ENCODE peak calls at places on chromosomes 13 and 19, in five cellular contexts. K is CD4-positive, CD25-positive, alpha-beta regulatory T cell; L is NAMALWA; I is left ventricle myocardium superior; Q is GM23248. S is an unnamed sample.

GRCh38 chr13:72983085-72983768 is 75.6 kb upstream of the KLF5 start:
- DNase-seq in I (no peak), K (no peak), L (no peak), Q (peak; percentile 87), S (no peak)

GRCh38 chr19:1259206-1259872 is 9.8 kb upstream of the CIRBP start:
- DNase-seq in Q (peak; percentile 74), I (peak; percentile 85), L (no peak), K (peak; percentile 84), S (peak; percentile 83)

GRCh38 chr13:34011552-34012085 is 193.7 kb downstream of the RFC3 start:
- DNase-seq in Q (no peak), I (no peak), K (no peak), L (no peak), S (no peak)

GRCh38 chr19:16324384-16325160 is at the start of gene KLF2:
- DNase-seq in L (peak; percentile 72), K (peak; percentile 96), Q (peak; percentile 96), I (peak; percentile 97), S (peak; percentile 99)

GRCh38 chr13:98575876-98576214 is 1.1 kb downstream of the STK24 start:
- DNase-seq in L (peak; percentile 63), K (no peak), Q (no peak), I (no peak), S (no peak)

GRCh38 chr19:33467851-33468250 is 53.7 kb downstream of the PEPD start:
- DNase-seq in I (no peak), L (no peak), Q (no peak), K (no peak), S (no peak)

GRCh38 chr13:49869514-49869913 is 66.6 kb downstream of the SPRYD7 start:
- DNase-seq in I (no peak), K (no peak), L (peak; percentile 41), Q (peak; percentile 34), S (no peak)

GRCh38 chr13:76707360-76707759 is 178.8 kb downstream of the KCTD12 start:
- DNase-seq in K (no peak), Q (peak; percentile 70), I (no peak), L (no peak), S (no peak)

GRCh38 chr19:50311723-50312635 is 17.2 kb downstream of the KCNC3 start:
- DNase-seq in Q (peak; percentile 13), K (no peak), L (no peak), I (no peak), S (no peak)

GRCh38 chr13:50969691-50970090 is 60.1 kb downstream of the RNASEH2B start:
- DNase-seq in K (no peak), I (no peak), L (no peak), Q (no peak), S (no peak)

GRCh38 chr13:112711528-112712265 is 21.9 kb downstream of the ATP11A start:
- DNase-seq in Q (peak; percentile 98), I (peak; percentile 84), K (no peak), L (peak; percentile 44), S (peak; percentile 36)

GRCh38 chr19:48461982-48462655 is 6.7 kb downstream of the KCNJ14 start:
- DNase-seq in I (no peak), Q (no peak), K (no peak), L (peak; percentile 45), S (no peak)

GRCh38 chr19:5877869-5878268 is 7.5 kb upstream of the FUT5 start:
- DNase-seq in I (no peak), L (no peak), Q (no peak), K (no peak), S (no peak)

GRCh38 chr19:3809881-3810707 is 23.9 kb upstream of the MATK start:
- DNase-seq in Q (no peak), K (no peak), I (no peak), L (peak; percentile 57), S (peak; percentile 66)

GRCh38 chr13:59459972-59460371 is 703.8 kb downstream of the DIAPH3 start:
- DNase-seq in L (no peak), I (no peak), K (no peak), Q (no peak), S (no peak)

GRCh38 chr13:91127995-91128394 is 219.5 kb upstream of the MIR17HG start:
- DNase-seq in K (no peak), L (no peak), Q (no peak), I (no peak), S (no peak)

GRCh38 chr19:39070888-39071287 is 13.3 kb upstream of the ACP7 start:
- DNase-seq in L (no peak), Q (peak; percentile 28), K (no peak), I (no peak), S (no peak)

GRCh38 chr19:46339491-46339890 is 7.4 kb upstream of the PPP5C start:
- DNase-seq in Q (no peak), I (no peak), L (no peak), K (no peak), S (no peak)

GRCh38 chr13:36297259-36297599 is 385 bp downstream of the CCDC169 start:
- DNase-seq in I (no peak), L (peak; percentile 3), K (no peak), Q (peak; percentile 67), S (no peak)

GRCh38 chr19:7612282-7613274 is 16.8 kb downstream of the XAB2 start:
- DNase-seq in I (no peak), K (no peak), L (no peak), Q (no peak), S (no peak)

GRCh38 chr19:33395561-33396550 is 22.3 kb downstream of the CEBPG start:
- DNase-seq in K (no peak), Q (peak; percentile 90), L (no peak), I (peak; percentile 66), S (no peak)

GRCh38 chr13:21006141-21007005 is 55.0 kb downstream of the LATS2 start:
- DNase-seq in I (no peak), K (no peak), L (no peak), Q (no peak), S (no peak)

GRCh38 chr19:51688665-51689571 is 4.2 kb upstream of the SPACA6 start:
- DNase-seq in K (no peak), I (peak; percentile 93), L (no peak), Q (peak; percentile 96), S (no peak)

GRCh38 chr13:25406377-25406776 is 34.6 kb downstream of the ATP8A2 start:
- DNase-seq in I (no peak), Q (no peak), L (peak; percentile 12), K (no peak), S (no peak)

GRCh38 chr13:99310382-99311031 is 3.3 kb upstream of the GPR183 start:
- DNase-seq in K (no peak), I (no peak), L (no peak), Q (peak; percentile 89), S (no peak)

GRCh38 chr13:108933061-108933460 is 303.6 kb downstream of the MYO16 start:
- DNase-seq in L (no peak), I (no peak), K (no peak), Q (no peak), S (no peak)

GRCh38 chr13:29435125-29435911 is 160.2 kb downstream of the SLC7A1 start:
- DNase-seq in I (peak; percentile 53), L (no peak), K (no peak), Q (peak; percentile 94), S (no peak)

GRCh38 chr13:21957833-21958232 is 287.0 kb downstream of the FGF9 start:
- DNase-seq in K (no peak), Q (peak; percentile 42), L (no peak), I (no peak), S (no peak)

GRCh38 chr19:45276284-45276687 is 25.2 kb downstream of the MARK4 start:
- DNase-seq in K (no peak), I (no peak), L (peak; percentile 82), Q (peak; percentile 14), S (no peak)

GRCh38 chr13:79469608-79470007 is 11.3 kb upstream of the NDFIP2 start:
- DNase-seq in L (no peak), Q (no peak), I (no peak), K (no peak), S (no peak)

GRCh38 chr13:45718063-45718462 is 15.9 kb downstream of the CBY2 start:
- DNase-seq in L (peak; percentile 35), I (no peak), K (peak; percentile 27), Q (peak; percentile 64), S (no peak)

GRCh38 chr19:41386442-41386841 is 10.1 kb downstream of the TMEM91 start:
- DNase-seq in Q (no peak), L (no peak), I (no peak), K (no peak), S (no peak)

GRCh38 chr19:50266896-50267295 is 62.3 kb downstream of the KCNC3 start:
- DNase-seq in Q (no peak), L (peak; percentile 19), K (no peak), I (no peak), S (peak; percentile 46)

GRCh38 chr19:43553656-43554055 is 20.7 kb downstream of the ZNF575 start:
- DNase-seq in K (no peak), I (no peak), L (no peak), Q (no peak), S (no peak)

GRCh38 chr13:107250626-107251025 is 682.7 kb upstream of the ARGLU1 start:
- DNase-seq in L (no peak), K (no peak), Q (no peak), I (no peak), S (no peak)

GRCh38 chr13:27379694-27380596 is 44.5 kb upstream of the GTF3A start:
- DNase-seq in Q (peak; percentile 78), K (peak; percentile 38), L (peak; percentile 73), I (peak; percentile 53), S (peak; percentile 51)

GRCh38 chr13:114046447-114046846 is 72.6 kb upstream of the C13orf46 start:
- DNase-seq in L (no peak), Q (no peak), K (no peak), I (peak; percentile 19), S (no peak)

GRCh38 chr19:38932425-38933179 is 1.9 kb downstream of the MRPS12 start:
- DNase-seq in Q (peak; percentile 65), K (peak; percentile 37), L (peak; percentile 72), I (no peak), S (peak; percentile 62)